ENCODE peak calls at places on chromosomes 4 and X, in six cellular contexts. Z is stimulated activated CD4-positive, alpha-beta T cell treated with anti-CD3 and anti-CD28 coated beads, Interleukin-4, amount 100 ng/mL, for 24 hours; T is ACHN; F is ELF-1; A is D341Med; H is NCI-H1436. Y is an unnamed sample.

GRCh38 chr4:137601924-137602323 is 69.6 kb upstream of the PCDH18 start:
- DNase-seq in Z (no peak), T (no peak), F (peak; percentile 6), A (no peak), H (no peak), Y (no peak)

GRCh38 chr4:1012031-1012739 is 759 bp downstream of the FGFRL1 start:
- DNase-seq in Z (peak; percentile 31), T (peak; percentile 46), F (peak; percentile 88), A (peak; percentile 74), H (no peak), Y (no peak)

GRCh38 chr4:79163981-79164490 is 161.8 kb downstream of the NAA11 start:
- DNase-seq in Z (no peak), T (no peak), F (no peak), A (no peak), H (no peak), Y (no peak)

GRCh38 chr4:186149872-186150271 is 41.5 kb upstream of the CYP4V2 start:
- DNase-seq in Z (no peak), T (peak; percentile 88), F (peak; percentile 90), A (no peak), H (peak; percentile 40), Y (no peak)

GRCh38 chr4:15719506-15719905 is 16.6 kb downstream of the BST1 start:
- DNase-seq in Z (no peak), T (no peak), F (no peak), A (no peak), H (no peak), Y (no peak)

GRCh38 chr4:86927843-86928395 is 6.9 kb upstream of the AFF1 start:
- DNase-seq in Z (peak; percentile 15), T (peak; percentile 9), F (no peak), A (no peak), H (no peak), Y (no peak)

GRCh38 chr4:89166971-89167475 is 55.7 kb downstream of the TIGD2 start:
- DNase-seq in Z (no peak), T (no peak), F (no peak), A (no peak), H (no peak), Y (no peak)

GRCh38 chr4:109631709-109632108 is 71.5 kb downstream of the CASP6 start:
- DNase-seq in Z (no peak), T (no peak), F (peak; percentile 77), A (no peak), H (no peak), Y (peak; percentile 25)

GRCh38 chr4:145773581-145774234 is 93.8 kb downstream of the C4orf51 start:
- DNase-seq in Z (no peak), T (no peak), F (no peak), A (no peak), H (no peak), Y (no peak)

GRCh38 chr4:99817310-99817885 is 771 bp downstream of the DAPP1 start:
- DNase-seq in Z (no peak), T (no peak), F (no peak), A (no peak), H (no peak), Y (no peak)

GRCh38 chrX:53357799-53358530 is 64.5 kb downstream of the SMC1A start:
- DNase-seq in Z (no peak), T (no peak), F (peak; percentile 39), A (no peak), H (no peak), Y (peak; percentile 11)

GRCh38 chr4:108611360-108611759 is 9.0 kb upstream of the RPL34 start:
- DNase-seq in Z (no peak), T (no peak), F (no peak), A (no peak), H (no peak), Y (peak; percentile 12)

GRCh38 chr4:15653864-15654391 is 1.2 kb downstream of the FBXL5 start:
- DNase-seq in Z (no peak), T (peak; percentile 42), F (no peak), A (no peak), H (no peak), Y (peak; percentile 18)

GRCh38 chr4:170374770-170375169 is 285.0 kb upstream of the AADAT start:
- DNase-seq in Z (no peak), T (peak; percentile 60), F (peak; percentile 62), A (peak; percentile 47), H (no peak), Y (no peak)

GRCh38 chr4:6087669-6088068 is 69.4 kb upstream of the C4orf50 start:
- DNase-seq in Z (no peak), T (peak; percentile 36), F (peak; percentile 72), A (peak; percentile 74), H (peak; percentile 8), Y (peak; percentile 14)

GRCh38 chr4:8376361-8377102 is 64.0 kb downstream of the ACOX3 start:
- DNase-seq in Z (no peak), T (no peak), F (no peak), A (no peak), H (no peak), Y (no peak)

GRCh38 chr4:118289794-118290193 is 63.0 kb downstream of the PRSS12 start:
- DNase-seq in Z (no peak), T (no peak), F (no peak), A (no peak), H (no peak), Y (no peak)

GRCh38 chr4:77308843-77309242 is 151.8 kb downstream of the CCNG2 start:
- DNase-seq in Z (no peak), T (peak; percentile 27), F (peak; percentile 13), A (peak; percentile 71), H (peak; percentile 26), Y (no peak)

GRCh38 chr4:156898373-156899117 is 73.1 kb downstream of the PDGFC start:
- DNase-seq in Z (no peak), T (no peak), F (no peak), A (no peak), H (no peak), Y (no peak)

GRCh38 chrX:16826207-16826606 is 39.9 kb downstream of the TXLNG start:
- DNase-seq in Z (no peak), T (peak; percentile 38), F (peak; percentile 24), A (peak; percentile 28), H (no peak), Y (peak; percentile 77)

GRCh38 chrX:110359273-110359672 is 625 bp downstream of the RTL9 start:
- DNase-seq in Z (no peak), T (no peak), F (no peak), A (no peak), H (no peak), Y (no peak)

GRCh38 chr4:162485486-162485885 is 321.7 kb upstream of the FSTL5 start:
- DNase-seq in Z (no peak), T (peak; percentile 0), F (no peak), A (no peak), H (no peak), Y (no peak)

GRCh38 chr4:105133976-105134375 is 12.7 kb upstream of the TET2 start:
- DNase-seq in Z (no peak), T (no peak), F (no peak), A (no peak), H (no peak), Y (no peak)

GRCh38 chr4:91826186-91826585 is 477.6 kb upstream of the GRID2 start:
- DNase-seq in Z (no peak), T (peak; percentile 48), F (no peak), A (no peak), H (no peak), Y (no peak)

GRCh38 chrX:23195097-23195496 is 139.6 kb upstream of the PTCHD1 start:
- DNase-seq in Z (no peak), T (no peak), F (no peak), A (no peak), H (no peak), Y (no peak)

GRCh38 chrX:13719192-13719856 is 15.1 kb downstream of the TRAPPC2 start:
- DNase-seq in Z (no peak), T (no peak), F (no peak), A (no peak), H (no peak), Y (no peak)

GRCh38 chr4:76977731-76978350 is 28.3 kb downstream of the SEPTIN11 start:
- DNase-seq in Z (no peak), T (peak; percentile 56), F (no peak), A (no peak), H (no peak), Y (no peak)

GRCh38 chr4:7134737-7135388 is 57.5 kb upstream of the SORCS2 start:
- DNase-seq in Z (no peak), T (peak; percentile 4), F (no peak), A (no peak), H (no peak), Y (no peak)

GRCh38 chrX:54076903-54077302 is 32.6 kb upstream of the PHF8 start:
- DNase-seq in Z (no peak), T (peak; percentile 2), F (peak; percentile 3), A (no peak), H (no peak), Y (no peak)

GRCh38 chrX:40244116-40244515 is 146.4 kb upstream of the BCOR start:
- DNase-seq in Z (no peak), T (no peak), F (no peak), A (no peak), H (no peak), Y (no peak)

GRCh38 chrX:40108084-40108958 is 10.6 kb upstream of the BCOR start:
- DNase-seq in Z (no peak), T (peak; percentile 65), F (peak; percentile 90), A (no peak), H (no peak), Y (no peak)

GRCh38 chrX:85244411-85245210 is 820 bp downstream of the ZNF711 start:
- DNase-seq in Z (no peak), T (no peak), F (peak; percentile 56), A (peak; percentile 53), H (peak; percentile 17), Y (peak; percentile 51)

GRCh38 chr4:28675582-28675981 is 1814.9 kb downstream of the STIM2 start:
- DNase-seq in Z (no peak), T (no peak), F (no peak), A (no peak), H (no peak), Y (no peak)

GRCh38 chrX:7266261-7266660 is 118.3 kb upstream of the PUDP start:
- DNase-seq in Z (no peak), T (no peak), F (no peak), A (no peak), H (no peak), Y (no peak)

Y was measured in NCI-H2227 treated with DMSO at 0.1 percent for 48 hours.